ENCODE peak calls at places on chromosomes 6 and 20, in eight cellular contexts. T is fibroblast of lung, O is transverse colon, D is uterus, G is adrenal gland, J is body of pancreas, C is endothelial cell of umbilical vein, P is ovary. M is an unnamed sample. For H3K9me3, the result is how much of the 10 kb centered on the place peaks cover.

GRCh38 chr20:46991850-46992639 is 97.4 kb downstream of the EYA2 start:
- DNase-seq in O (no peak), D (no peak), J (no peak), G (no peak), C (no peak), T (no peak), P (no peak), M (no peak)

GRCh38 chr20:20206788-20207187 is 154.5 kb downstream of the CFAP61 start:
- DNase-seq in J (no peak), T (no peak), D (no peak), G (no peak), O (no peak), P (no peak), C (no peak), M (no peak)

GRCh38 chr6:7148100-7148822 is 40.5 kb downstream of the RREB1 start:
- DNase-seq in G (no peak), J (no peak), O (no peak), C (no peak), T (peak), P (no peak), D (no peak), M (no peak)

GRCh38 chr6:136750821-136751220 is 41.5 kb downstream of the MAP3K5 start:
- DNase-seq in C (no peak), J (no peak), P (no peak), O (no peak), D (no peak), T (no peak), G (no peak), M (no peak)

GRCh38 chr6:164273491-164273890 is 859.0 kb downstream of the QKI start:
- DNase-seq in P (no peak), T (no peak), O (no peak), C (no peak), G (no peak), D (no peak), J (no peak), M (peak)

GRCh38 chr6:89371849-89372505 is 19.5 kb upstream of the UBE2J1 start:
- DNase-seq in G (peak), C (peak), P (peak), O (peak), T (peak), D (peak), J (peak), M (peak)

GRCh38 chr6:1870267-1870666 is 260.6 kb downstream of the FOXC1 start:
- DNase-seq in O (no peak), J (no peak), C (no peak), P (no peak), T (no peak), G (no peak), D (no peak), M (no peak)

GRCh38 chr20:34753706-34754461 is 49.7 kb downstream of the TP53INP2 start:
- DNase-seq in P (no peak), O (no peak), C (no peak), J (no peak), T (peak), D (no peak), G (no peak), M (no peak)

GRCh38 chr6:4192173-4192572 is 56.8 kb upstream of the ECI2 start:
- DNase-seq in G (no peak), T (no peak), J (no peak), P (no peak), C (no peak), D (no peak), O (no peak), M (no peak)

GRCh38 chr6:136069119-136069518 is 181.0 kb downstream of the MTFR2 start:
- DNase-seq in T (peak), G (no peak), J (no peak), D (no peak), O (no peak), P (no peak), C (peak), M (peak)

GRCh38 chr6:24982231-24982630 is 46.5 kb upstream of the RIPOR2 start:
- DNase-seq in P (no peak), D (no peak), O (no peak), C (no peak), T (peak), J (no peak), G (no peak), M (no peak)

GRCh38 chr20:7993703-7994102 is 25.9 kb downstream of the TMX4 start:
- DNase-seq in T (no peak), G (no peak), P (no peak), O (no peak), J (no peak), D (no peak), C (no peak), M (no peak)

GRCh38 chr6:26300828-26301227 is 64.2 kb upstream of the BTN3A2 start:
- DNase-seq in D (no peak), C (no peak), T (no peak), J (no peak), G (no peak), O (no peak), P (no peak), M (no peak)

GRCh38 chr6:123802351-123802696 is 1.3 kb upstream of the NKAIN2 start:
- DNase-seq in D (no peak), J (no peak), O (no peak), T (no peak), P (no peak), C (no peak), G (no peak), M (no peak)

GRCh38 chr6:148887181-148887580 is 140.4 kb downstream of the UST start:
- DNase-seq in J (peak), C (no peak), D (no peak), T (peak), P (no peak), O (no peak), G (no peak), M (no peak)

GRCh38 chr6:166145751-166146150 is 21.9 kb downstream of the TBXT start:
- DNase-seq in D (no peak), J (no peak), G (no peak), C (no peak), T (no peak), P (no peak), O (no peak), M (no peak)

GRCh38 chr6:131023834-131024504 is 39.1 kb downstream of the EPB41L2 start:
- DNase-seq in O (no peak), T (peak), J (no peak), D (no peak), G (no peak), P (no peak), C (peak), M (no peak)

GRCh38 chr20:36275011-36275410 is 31.1 kb upstream of the DLGAP4 start:
- DNase-seq in T (no peak), D (no peak), O (no peak), G (no peak), C (no peak), J (no peak), P (no peak), M (no peak)

GRCh38 chr6:41732601-41733348 is 2.6 kb downstream of the TFEB start:
- DNase-seq in J (no peak), P (peak), G (no peak), O (peak), C (no peak), D (no peak), T (no peak), M (no peak)

GRCh38 chr6:128508588-128509296 is 11.7 kb downstream of the PTPRK start:
- DNase-seq in D (no peak), C (peak), G (no peak), J (no peak), O (no peak), P (no peak), T (peak), M (peak)

GRCh38 chr6:75748743-75749538 is at the start of gene MYO6:
- DNase-seq in T (peak), G (peak), P (peak), C (peak), D (peak), J (peak), O (peak), M (peak)

GRCh38 chr6:139126255-139126654 is 8.6 kb upstream of the HECA start:
- DNase-seq in D (no peak), C (no peak), J (no peak), G (peak), T (peak), O (no peak), P (no peak), M (peak)

GRCh38 chr6:158698876-158699440 is 49.1 kb downstream of the SYTL3 start:
- DNase-seq in P (no peak), O (no peak), T (peak), D (no peak), J (no peak), G (peak), C (no peak), M (no peak)

GRCh38 chr20:8646716-8647115 is 422.2 kb upstream of the PLCB4 start:
- DNase-seq in J (no peak), G (no peak), P (no peak), O (no peak), T (no peak), C (no peak), D (no peak), M (peak)

GRCh38 chr6:75317503-75318206 is 33.1 kb upstream of the TMEM30A start:
- DNase-seq in D (no peak), C (peak), O (no peak), J (no peak), T (no peak), P (no peak), G (no peak), M (peak)

GRCh38 chr6:56536536-56536935 is 106.2 kb downstream of the DST start:
- DNase-seq in C (no peak), T (no peak), J (no peak), G (no peak), P (no peak), D (no peak), O (no peak), M (no peak)

GRCh38 chr6:136764522-136764993 is 27.7 kb downstream of the MAP3K5 start:
- DNase-seq in C (no peak), P (no peak), D (no peak), T (no peak), O (no peak), J (no peak), G (no peak), M (no peak)

GRCh38 chr6:34468378-34468892 is 2.6 kb downstream of the PACSIN1 start:
- DNase-seq in G (no peak), T (no peak), D (no peak), C (no peak), J (no peak), P (no peak), O (peak), M (no peak)

GRCh38 chr6:108561742-108562502 is 1.2 kb downstream of the FOXO3 start:
- DNase-seq in T (no peak), D (peak), J (peak), G (peak), O (peak), C (peak), P (peak), M (no peak)

GRCh38 chr20:36112112-36112511 is 42.4 kb upstream of the EPB41L1 start:
- DNase-seq in G (no peak), P (no peak), J (peak), D (no peak), O (peak), T (no peak), C (no peak), M (no peak)

GRCh38 chr6:154848580-154848979 is 115.4 kb downstream of the SCAF8 start:
- DNase-seq in C (peak), D (no peak), T (peak), P (no peak), G (no peak), O (no peak), J (no peak), M (peak)

GRCh38 chr20:19269737-19270325 is 57.4 kb downstream of the SLC24A3 start:
- DNase-seq in P (no peak), G (no peak), T (peak), O (no peak), D (no peak), J (no peak), C (no peak), M (no peak)

GRCh38 chr6:146357578-146358340 is 185.9 kb upstream of the RAB32 start:
- DNase-seq in G (no peak), T (peak), D (no peak), P (no peak), O (no peak), C (peak), J (no peak), M (no peak)

DNA sequence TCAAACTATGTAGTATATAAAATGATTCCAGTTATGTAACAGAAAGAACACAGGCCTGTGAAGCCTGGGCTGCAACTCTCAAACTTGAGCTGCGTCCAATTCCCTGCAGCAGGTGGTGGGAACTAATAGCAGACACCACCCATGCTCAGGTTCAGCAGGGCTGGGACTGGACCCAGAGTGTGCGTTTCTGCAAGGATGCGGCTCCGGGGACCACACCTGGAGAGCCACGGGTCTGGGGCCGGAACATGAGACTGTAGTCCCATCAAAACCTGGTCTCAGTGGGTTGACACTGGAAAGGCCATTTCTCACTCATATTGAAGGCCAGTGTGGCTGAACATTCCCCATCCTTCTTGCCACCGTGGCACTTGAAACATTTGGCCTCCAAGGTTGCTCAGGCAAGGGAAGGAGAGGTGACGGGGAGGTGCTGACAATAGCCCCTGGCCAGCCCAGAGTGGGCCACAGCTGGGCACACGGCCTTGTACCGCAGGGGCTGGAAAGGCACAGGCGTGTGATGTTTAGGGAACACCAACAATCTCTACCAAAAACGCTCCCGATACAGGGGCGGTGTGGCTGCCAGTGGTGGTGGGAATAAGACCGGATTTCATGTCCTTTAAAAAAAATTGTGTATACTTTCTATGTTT is 38.0 kb downstream of the FRMD1 start:
- DNase-seq in P (peak), C (no peak), O (no peak), J (no peak), G (no peak), D (peak), T (no peak), M (no peak)
- H3K9me3 ChIP-seq in P (under half), C (under half), O (under half), J (under half), G (under half), D (under half), T (under half), M (under half)

DNA sequence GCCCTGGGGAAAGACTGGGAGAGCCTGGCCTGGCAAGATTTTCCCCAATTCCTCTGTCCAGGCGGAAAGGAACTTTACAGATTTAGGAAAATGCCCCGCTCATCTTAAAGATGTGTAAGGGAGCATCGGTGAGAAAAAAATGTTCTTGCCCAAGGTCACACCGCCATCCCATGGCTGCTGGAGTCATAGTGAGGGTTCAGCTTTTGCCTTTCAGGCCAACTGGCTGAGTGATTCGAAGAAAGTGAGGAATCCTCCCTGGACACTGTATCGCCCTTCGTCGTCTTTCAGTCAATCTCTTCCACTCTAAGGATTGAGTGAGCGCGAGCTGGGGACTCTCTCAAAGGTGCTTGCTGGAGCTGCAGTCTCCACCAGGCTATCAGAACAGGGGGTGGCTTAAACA is 1.4 kb downstream of the WFDC2 start:
- DNase-seq in O (no peak), J (no peak), G (no peak), P (no peak), T (no peak), D (no peak), C (no peak), M (peak)
- TF ChIP-seq CTCF in O (peak), J (no peak), G (no peak), P (no peak), T (peak), D (peak), C (no peak), M (peak)

GRCh38 chr6:3139090-3139903 is 18.0 kb downstream of the TUBB2A start:
- DNase-seq in P (no peak), T (peak), C (no peak), O (peak), J (peak), D (peak), G (peak), M (no peak)

GRCh38 chr6:3138341-3138740 is 19.0 kb downstream of the TUBB2A start:
- DNase-seq in C (peak), G (no peak), J (no peak), P (no peak), T (peak), D (no peak), O (no peak), M (no peak)

GRCh38 chr6:3137057-3137777 is 18.7 kb downstream of the BPHL start:
- DNase-seq in O (no peak), J (peak), P (no peak), G (no peak), T (no peak), D (no peak), C (no peak), M (no peak)

GRCh38 chr6:3136361-3136760 is 17.9 kb downstream of the BPHL start:
- DNase-seq in D (no peak), O (no peak), P (no peak), G (no peak), C (no peak), T (no peak), J (no peak), M (no peak)

GRCh38 chr6:3140201-3140600 is 17.1 kb downstream of the TUBB2A start:
- DNase-seq in J (no peak), D (no peak), C (no peak), O (no peak), P (no peak), G (no peak), T (no peak), M (no peak)
- H3K27ac ChIP-seq in J (no peak), D (no peak), C (no peak), O (no peak), P (no peak), G (no peak), T (no peak), M (no peak)

GRCh38 chr6:168719901-168720300 is 278.9 kb downstream of the SMOC2 start:
- DNase-seq in P (no peak), D (no peak), C (no peak), J (no peak), O (no peak), G (no peak), T (no peak), M (no peak)

GRCh38 chr6:168724033-168724432 is 283.0 kb downstream of the SMOC2 start:
- DNase-seq in T (no peak), G (no peak), P (no peak), C (no peak), O (no peak), D (no peak), J (no peak), M (no peak)

GRCh38 chr6:168718821-168719475 is 278.0 kb downstream of the SMOC2 start:
- DNase-seq in D (no peak), G (no peak), T (no peak), O (no peak), J (no peak), C (no peak), P (no peak), M (no peak)

GRCh38 chr6:168722397-168722796 is 281.4 kb downstream of the SMOC2 start:
- DNase-seq in T (no peak), J (no peak), O (no peak), C (no peak), P (no peak), D (no peak), G (no peak), M (no peak)

GRCh38 chr6:168721571-168721970 is 280.6 kb downstream of the SMOC2 start:
- DNase-seq in P (no peak), C (no peak), O (no peak), J (no peak), D (no peak), G (no peak), T (no peak), M (no peak)
- H3K9me3 ChIP-seq in P (under half), C (under half), O (under half), J (under half), D (under half), G (under half), T (under half), M (under half)

M was measured in cardiac muscle cell.